ENCODE peak calls at places on chromosomes 1 and 21, in four cellular contexts. One of them, this sample, is unnamed.

GRCh38 chr1:186858923-186859322 is 30.2 kb downstream of the PLA2G4A start:
- DNase-seq in HepG2: no peak
- DNase-seq in H1: no peak
- DNase-seq in GM12878: no peak
- DNase-seq in this sample: no peak

GRCh38 chr1:63326473-63327380 is 4.4 kb downstream of the FOXD3 start:
- DNase-seq in GM12878: no peak
- DNase-seq in HepG2: no peak
- DNase-seq in H1: no peak
- DNase-seq in this sample: peak; percentile 55

GRCh38 chr1:119895102-119895501 is 1.2 kb downstream of the ADAM30 start:
- DNase-seq in H1: no peak
- DNase-seq in GM12878: no peak
- DNase-seq in HepG2: no peak
- DNase-seq in this sample: no peak

GRCh38 chr21:41197582-41197981 is 29.6 kb downstream of the BACE2 start:
- DNase-seq in H1: no peak
- DNase-seq in HepG2: no peak
- DNase-seq in GM12878: no peak
- DNase-seq in this sample: no peak

GRCh38 chr1:192521734-192522133 is 53.8 kb upstream of the RGS1 start:
- DNase-seq in HepG2: no peak
- DNase-seq in GM12878: no peak
- DNase-seq in H1: no peak
- DNase-seq in this sample: no peak

GRCh38 chr1:19178734-19179398 is 31.2 kb downstream of the UBR4 start:
- DNase-seq in HepG2: no peak
- DNase-seq in H1: no peak
- DNase-seq in GM12878: no peak
- DNase-seq in this sample: no peak

GRCh38 chr1:158145173-158145719 is 35.4 kb upstream of the CD1D start:
- DNase-seq in GM12878: no peak
- DNase-seq in HepG2: no peak
- DNase-seq in H1: no peak
- DNase-seq in this sample: no peak

GRCh38 chr1:197272791-197273190 is 4.7 kb downstream of the CRB1 start:
- DNase-seq in GM12878: no peak
- DNase-seq in HepG2: no peak
- DNase-seq in H1: no peak
- DNase-seq in this sample: no peak

GRCh38 chr1:9293512-9294439 is 1.1 kb downstream of the SPSB1 start:
- DNase-seq in GM12878: no peak
- DNase-seq in HepG2: no peak
- DNase-seq in H1: no peak
- DNase-seq in this sample: peak; percentile 79

GRCh38 chr1:234970731-234971476 is 157.7 kb downstream of the TOMM20 start:
- DNase-seq in H1: peak; percentile 57
- DNase-seq in GM12878: no peak
- DNase-seq in HepG2: peak; percentile 81
- DNase-seq in this sample: peak; percentile 54

GRCh38 chr1:172670791-172671190 is 11.9 kb downstream of the FASLG start:
- DNase-seq in H1: no peak
- DNase-seq in HepG2: no peak
- DNase-seq in GM12878: no peak
- DNase-seq in this sample: no peak

GRCh38 chr1:230068952-230069684 is 2.1 kb downstream of the GALNT2 start:
- DNase-seq in HepG2: no peak
- DNase-seq in GM12878: no peak
- DNase-seq in H1: no peak
- DNase-seq in this sample: peak; percentile 27

GRCh38 chr1:51519857-51520699 is 1.0 kb upstream of the EPS15 start:
- DNase-seq in GM12878: no peak
- DNase-seq in H1: no peak
- DNase-seq in HepG2: no peak
- DNase-seq in this sample: no peak

GRCh38 chr1:162908780-162909179 is 47.8 kb upstream of the CCDC190 start:
- DNase-seq in HepG2: no peak
- DNase-seq in H1: no peak
- DNase-seq in GM12878: no peak
- DNase-seq in this sample: no peak

GRCh38 chr21:42107881-42108553 is 36.9 kb downstream of the UMODL1 start:
- DNase-seq in H1: peak; percentile 50
- DNase-seq in GM12878: no peak
- DNase-seq in HepG2: peak; percentile 34
- DNase-seq in this sample: peak; percentile 88

GRCh38 chr1:167650266-167651160 is 20.5 kb downstream of the RCSD1 start:
- DNase-seq in HepG2: no peak
- DNase-seq in GM12878: no peak
- DNase-seq in H1: no peak
- DNase-seq in this sample: no peak

GRCh38 chr1:41880261-41880660 is 38.5 kb downstream of the HIVEP3 start:
- DNase-seq in GM12878: no peak
- DNase-seq in HepG2: no peak
- DNase-seq in H1: no peak
- DNase-seq in this sample: no peak

GRCh38 chr1:99808391-99809115 is 41.6 kb upstream of the AGL start:
- DNase-seq in HepG2: peak; percentile 81
- DNase-seq in H1: peak; percentile 9
- DNase-seq in GM12878: peak; percentile 79
- DNase-seq in this sample: peak; percentile 74

DNA sequence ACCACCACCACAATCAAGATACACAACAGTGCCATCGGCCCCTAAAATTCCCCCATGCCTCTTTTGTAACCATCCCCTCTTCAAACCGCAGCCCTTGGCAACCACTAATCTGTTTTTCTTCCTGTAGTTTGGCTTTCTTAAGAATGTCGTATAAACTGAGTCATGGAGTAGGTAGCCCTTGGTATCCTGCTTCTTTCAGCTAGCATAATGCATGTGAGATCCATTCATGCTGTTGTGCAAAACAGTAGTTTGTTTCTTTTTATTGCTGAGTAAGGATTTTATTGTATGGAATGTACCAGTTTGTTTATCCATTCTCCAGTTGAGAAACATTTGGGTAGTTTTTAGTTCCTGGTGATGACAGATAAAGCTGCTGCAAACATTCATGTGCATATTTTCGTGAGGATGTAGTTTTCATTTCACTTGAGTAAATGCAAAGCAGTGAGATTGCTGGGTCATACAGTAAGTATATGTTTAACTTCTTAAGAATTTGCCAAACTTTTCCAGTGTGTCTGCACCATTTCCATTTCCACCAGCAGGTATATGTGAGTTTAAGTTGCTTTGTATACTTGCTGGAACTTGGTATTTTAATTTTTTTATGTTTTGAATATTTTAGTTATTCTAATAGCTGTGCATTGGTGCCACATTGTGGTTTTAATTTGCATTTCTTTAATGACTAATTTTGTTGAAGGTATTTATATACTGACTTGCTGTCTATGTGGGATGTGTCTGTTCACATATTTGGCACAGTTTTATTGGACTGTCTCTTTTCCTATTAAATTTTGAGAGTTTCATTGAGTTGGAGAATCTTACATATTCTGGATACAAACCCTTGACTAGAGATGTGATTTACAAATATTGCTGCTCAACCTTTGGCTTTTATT is 148.4 kb upstream of the MAP1LC3C start:
- DNase-seq in GM12878: no peak
- DNase-seq in HepG2: no peak
- DNase-seq in H1: no peak
- DNase-seq in this sample: no peak
- TF ChIP-seq TCF12 in GM12878: no peak
- TF ChIP-seq TCF12 in HepG2: no peak
- TF ChIP-seq TCF12 in H1: no peak
- TF ChIP-seq TCF12 in this sample: no peak

DNA sequence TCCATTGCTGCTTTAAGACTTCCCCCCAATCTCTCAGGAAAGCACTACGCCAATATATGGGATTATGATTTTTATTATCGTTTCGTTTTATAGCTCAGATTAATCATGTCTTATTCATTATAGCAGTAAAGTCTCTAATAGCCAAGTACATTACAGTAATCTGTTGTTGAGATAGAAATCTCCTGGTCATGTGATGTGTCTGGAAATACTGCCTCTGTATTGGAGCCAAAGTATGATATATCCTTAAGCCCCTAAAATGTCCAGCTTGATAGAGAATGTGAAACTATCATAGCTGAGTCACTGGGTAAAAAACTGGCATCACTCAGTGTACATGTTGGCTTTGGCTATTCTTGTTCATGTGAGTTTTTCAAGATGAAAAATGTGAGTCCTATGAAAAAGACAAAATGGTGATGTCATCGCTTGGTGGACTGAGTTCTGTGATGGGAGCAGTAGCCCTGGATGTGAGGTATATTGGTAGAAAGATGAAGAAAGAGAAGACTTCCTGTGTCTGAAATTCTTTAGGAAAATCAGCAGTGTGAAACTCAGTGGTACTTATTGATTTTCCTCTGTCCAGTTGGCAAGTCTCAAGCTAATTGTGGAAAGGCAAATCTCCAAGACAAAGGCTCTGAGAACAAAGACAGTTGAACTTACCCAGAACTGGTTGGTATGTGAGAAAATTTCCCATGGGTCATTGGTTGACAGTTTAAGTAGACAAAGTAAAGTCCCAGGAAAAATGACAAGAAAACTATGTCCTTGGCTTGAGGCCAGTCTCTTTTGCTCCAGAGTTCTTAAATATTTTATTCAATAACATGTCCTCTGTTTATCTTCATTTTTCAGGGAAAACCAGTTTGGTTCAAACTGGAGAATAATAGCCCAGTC is 76.2 kb downstream of the BRINP2 start:
- DNase-seq in H1: no peak
- DNase-seq in GM12878: no peak
- DNase-seq in HepG2: no peak
- DNase-seq in this sample: no peak
- TF ChIP-seq TCF12 in H1: no peak
- TF ChIP-seq TCF12 in GM12878: no peak
- TF ChIP-seq TCF12 in HepG2: no peak
- TF ChIP-seq TCF12 in this sample: no peak

GRCh38 chr1:77044133-77044849 is 174.9 kb downstream of the PIGK start:
- DNase-seq in HepG2: no peak
- DNase-seq in H1: no peak
- DNase-seq in GM12878: no peak
- DNase-seq in this sample: no peak
- TF ChIP-seq TCF12 in HepG2: no peak
- TF ChIP-seq TCF12 in H1: no peak
- TF ChIP-seq TCF12 in GM12878: no peak
- TF ChIP-seq TCF12 in this sample: no peak

GRCh38 chr1:10867138-10867721 is 70.8 kb upstream of the CASZ1 start:
- DNase-seq in GM12878: no peak
- DNase-seq in H1: no peak
- DNase-seq in HepG2: no peak
- DNase-seq in this sample: peak; percentile 95
- TF ChIP-seq TCF12 in GM12878: no peak
- TF ChIP-seq TCF12 in H1: no peak
- TF ChIP-seq TCF12 in HepG2: no peak
- TF ChIP-seq TCF12 in this sample: no peak

DNA sequence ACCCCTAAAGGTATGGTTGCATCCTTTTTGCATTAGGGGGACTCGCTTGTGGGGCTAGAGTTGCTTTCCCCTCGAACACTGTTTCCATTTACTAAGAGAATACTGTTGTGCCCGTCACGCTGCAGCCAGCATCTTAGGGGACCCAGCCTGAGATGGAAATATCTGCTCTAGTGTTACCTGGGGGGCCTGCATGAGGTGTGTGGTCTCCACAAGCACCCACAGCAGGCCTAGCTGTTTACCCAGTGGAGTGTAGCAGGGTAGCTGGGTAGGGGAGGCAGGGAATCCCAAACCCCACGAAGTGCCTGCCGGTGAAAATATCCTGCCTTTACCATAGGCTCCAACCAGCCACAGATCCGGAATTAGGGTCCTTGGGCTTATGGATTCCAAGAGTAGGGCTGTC is 303.6 kb downstream of the PTPRU start:
- DNase-seq in HepG2: no peak
- DNase-seq in GM12878: no peak
- DNase-seq in H1: no peak
- DNase-seq in this sample: no peak
- TF ChIP-seq TCF12 in HepG2: no peak
- TF ChIP-seq TCF12 in GM12878: no peak
- TF ChIP-seq TCF12 in H1: no peak
- TF ChIP-seq TCF12 in this sample: no peak

GRCh38 chr1:1756661-1757421 is 21.4 kb downstream of the NADK start:
- DNase-seq in HepG2: no peak
- DNase-seq in H1: no peak
- DNase-seq in GM12878: no peak
- DNase-seq in this sample: no peak
- TF ChIP-seq TCF12 in HepG2: no peak
- TF ChIP-seq TCF12 in H1: no peak
- TF ChIP-seq TCF12 in GM12878: no peak
- TF ChIP-seq TCF12 in this sample: no peak

GRCh38 chr1:28078680-28079626 is 9.5 kb downstream of the EYA3 start:
- DNase-seq in HepG2: peak; percentile 80
- DNase-seq in H1: no peak
- DNase-seq in GM12878: no peak
- DNase-seq in this sample: no peak
- TF ChIP-seq TCF12 in HepG2: no peak
- TF ChIP-seq TCF12 in H1: no peak
- TF ChIP-seq TCF12 in GM12878: no peak
- TF ChIP-seq TCF12 in this sample: peak; percentile 24